ENCODE peak calls at places on chromosomes 12 and 14, in five cellular contexts. O, G, Q, R and V are unnamed samples.

GRCh38 chr14:69484444-69485113 is at the start of gene PLEKHD1:
- DNase-seq in O (no peak), G (peak; percentile 79), Q (peak; percentile 13), R (peak; percentile 99), V (no peak)

GRCh38 chr12:124440841-124441381 is 126.5 kb downstream of the NCOR2 start:
- DNase-seq in O (no peak), G (no peak), Q (peak; percentile 64), R (no peak), V (no peak)

GRCh38 chr12:121786441-121786825 is 7.1 kb downstream of the RHOF start:
- DNase-seq in O (no peak), G (no peak), Q (peak; percentile 96), R (peak; percentile 52), V (peak; percentile 67)

GRCh38 chr14:92323031-92323915 is at the start of gene SLC24A4:
- DNase-seq in O (no peak), G (peak; percentile 69), Q (peak; percentile 44), R (peak; percentile 88), V (no peak)

GRCh38 chr14:89164168-89165074 is 252.6 kb downstream of the FOXN3 start:
- DNase-seq in O (no peak), G (no peak), Q (no peak), R (no peak), V (peak; percentile 22)

GRCh38 chr12:101782544-101782855 is 43.2 kb upstream of the SYCP3 start:
- DNase-seq in O (no peak), G (no peak), Q (no peak), R (no peak), V (peak; percentile 53)

GRCh38 chr12:99915251-99916082 is 69.3 kb downstream of the ANKS1B start:
- DNase-seq in O (no peak), G (no peak), Q (peak; percentile 50), R (no peak), V (no peak)

GRCh38 chr12:911191-911826 is 38.2 kb downstream of the RAD52 start:
- DNase-seq in O (no peak), G (no peak), Q (no peak), R (no peak), V (no peak)

GRCh38 chr12:19971396-19971802 is 396.9 kb upstream of the PDE3A start:
- DNase-seq in O (no peak), G (peak; percentile 86), Q (peak; percentile 17), R (peak; percentile 10), V (peak; percentile 91)

GRCh38 chr14:94041551-94042346 is 15.6 kb downstream of the OTUB2 start:
- DNase-seq in O (no peak), G (no peak), Q (peak; percentile 89), R (no peak), V (peak; percentile 45)

GRCh38 chr12:2691340-2692111 is 103.2 kb upstream of the FKBP4 start:
- DNase-seq in O (no peak), G (peak; percentile 72), Q (no peak), R (peak; percentile 91), V (no peak)

GRCh38 chr14:23356036-23356435 is 3.3 kb upstream of the SLC22A17 start:
- DNase-seq in O (no peak), G (no peak), Q (no peak), R (peak; percentile 12), V (no peak)

GRCh38 chr12:1047898-1048660 is 57.1 kb downstream of the ERC1 start:
- DNase-seq in O (no peak), G (peak; percentile 71), Q (peak; percentile 38), R (no peak), V (no peak)

GRCh38 chr14:58812050-58812690 is 174.4 kb downstream of the DACT1 start:
- DNase-seq in O (no peak), G (no peak), Q (no peak), R (no peak), V (no peak)

GRCh38 chr12:127991408-127991940 is 275.5 kb upstream of the TMEM132C start:
- DNase-seq in O (no peak), G (no peak), Q (no peak), R (no peak), V (no peak)

GRCh38 chr12:120366884-120367251 is 2.1 kb downstream of the MSI1 start:
- DNase-seq in O (no peak), G (no peak), Q (no peak), R (no peak), V (no peak)

GRCh38 chr12:16329594-16329993 is 17.9 kb upstream of the MGST1 start:
- DNase-seq in O (no peak), G (no peak), Q (no peak), R (no peak), V (no peak)

GRCh38 chr12:49796606-49797451 is 31.4 kb downstream of the NCKAP5L start:
- DNase-seq in O (no peak), G (no peak), Q (no peak), R (peak; percentile 57), V (no peak)

GRCh38 chr12:68930178-68930577 is 2.8 kb downstream of the CPM start:
- DNase-seq in O (no peak), G (no peak), Q (no peak), R (no peak), V (no peak)
- H3K4me3 ChIP-seq in O (no peak overlapping the region), G (no peak overlapping the region), Q (no peak overlapping the region), R (no peak overlapping the region), V (no peak overlapping the region)

DNA sequence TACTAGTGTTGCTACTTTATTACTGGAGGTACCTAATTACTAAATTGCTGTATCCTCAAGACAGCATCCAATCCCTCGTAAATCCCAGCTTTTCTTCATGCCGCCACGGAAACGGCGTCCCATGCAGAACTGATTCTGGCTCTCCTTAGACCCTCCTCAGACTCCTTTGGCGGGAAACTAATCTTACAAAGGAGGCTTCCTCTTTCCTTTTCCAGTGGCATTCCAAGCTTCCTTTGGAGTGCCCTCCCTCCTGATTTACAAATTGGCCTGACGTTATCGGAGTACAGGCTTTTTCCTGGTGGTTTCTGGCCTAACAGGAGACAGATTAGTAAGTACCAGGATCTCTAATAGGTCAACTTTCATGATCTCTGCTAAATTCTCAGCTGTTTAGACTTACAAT is 1.4 kb upstream of the ZDHHC17 start:
- DNase-seq in O (peak; percentile 37), G (peak; percentile 91), Q (peak; percentile 22), R (peak; percentile 58), V (no peak)
- H3K4me3 ChIP-seq in O (peak overlapping the region; percentile 3), G (peak overlapping the region; percentile 89), Q (peak overlapping the region; percentile 90), R (no peak overlapping the region), V (no peak overlapping the region)

GRCh38 chr12:52494100-52494499 is 1.0 kb upstream of the KRT6A start:
- DNase-seq in O (no peak), G (no peak), Q (peak; percentile 38), R (no peak), V (no peak)

GRCh38 chr12:52496054-52496453 is 3.0 kb upstream of the KRT6A start:
- DNase-seq in O (no peak), G (no peak), Q (no peak), R (peak; percentile 12), V (no peak)

GRCh38 chr12:52494518-52494917 is 1.5 kb upstream of the KRT6A start:
- DNase-seq in O (no peak), G (peak; percentile 16), Q (peak; percentile 82), R (no peak), V (no peak)

GRCh38 chr12:52495385-52495784 is 2.3 kb upstream of the KRT6A start:
- DNase-seq in O (no peak), G (peak; percentile 54), Q (peak; percentile 34), R (peak; percentile 61), V (peak; percentile 24)

DNA sequence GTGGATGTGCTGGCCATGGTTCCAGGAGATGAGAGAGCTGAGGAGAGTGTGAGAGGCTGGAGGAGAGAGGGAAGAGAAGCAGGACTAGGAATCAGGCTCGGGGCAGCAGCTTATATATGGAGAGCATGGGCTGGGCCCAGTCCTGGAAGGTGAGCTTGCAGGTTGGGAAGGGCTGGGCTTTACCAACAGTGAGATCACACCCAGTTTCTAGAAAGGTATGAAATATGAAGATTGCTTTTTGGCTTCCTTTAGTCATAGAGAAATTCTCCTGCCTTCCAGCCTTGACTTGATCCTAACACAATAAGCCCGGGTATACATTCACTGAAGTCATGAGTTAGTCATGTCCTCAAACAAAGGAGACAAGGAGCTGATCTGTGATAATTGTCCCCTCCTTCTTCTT is at the start of gene KRT6A:
- DNase-seq in O (no peak), G (no peak), Q (peak; percentile 6), R (no peak), V (no peak)
- H3K4me3 ChIP-seq in O (no peak within 1 kb of the TSS), G (no peak within 1 kb of the TSS), Q (no peak within 1 kb of the TSS), R (no peak within 1 kb of the TSS), V (no peak within 1 kb of the TSS)

GRCh38 chr14:21993070-21993469 is 319.5 kb upstream of the OR4E1 start:
- DNase-seq in O (no peak), G (no peak), Q (no peak), R (no peak), V (no peak)

GRCh38 chr14:21995332-21995731 is 321.7 kb upstream of the OR4E1 start:
- DNase-seq in O (no peak), G (no peak), Q (no peak), R (no peak), V (no peak)

GRCh38 chr14:21999400-21999799 is 325.8 kb upstream of the OR4E1 start:
- DNase-seq in O (no peak), G (no peak), Q (no peak), R (no peak), V (no peak)

GRCh38 chr14:21993837-21994236 is 320.2 kb upstream of the OR4E1 start:
- DNase-seq in O (no peak), G (no peak), Q (no peak), R (no peak), V (no peak)

GRCh38 chr14:21997300-21997699 is 323.7 kb upstream of the OR4E1 start:
- DNase-seq in O (peak; percentile 41), G (peak; percentile 89), Q (peak; percentile 28), R (peak; percentile 57), V (no peak)
- H3K4me3 ChIP-seq in O (no peak overlapping the region), G (no peak overlapping the region), Q (no peak overlapping the region), R (no peak overlapping the region), V (no peak overlapping the region)

DNA sequence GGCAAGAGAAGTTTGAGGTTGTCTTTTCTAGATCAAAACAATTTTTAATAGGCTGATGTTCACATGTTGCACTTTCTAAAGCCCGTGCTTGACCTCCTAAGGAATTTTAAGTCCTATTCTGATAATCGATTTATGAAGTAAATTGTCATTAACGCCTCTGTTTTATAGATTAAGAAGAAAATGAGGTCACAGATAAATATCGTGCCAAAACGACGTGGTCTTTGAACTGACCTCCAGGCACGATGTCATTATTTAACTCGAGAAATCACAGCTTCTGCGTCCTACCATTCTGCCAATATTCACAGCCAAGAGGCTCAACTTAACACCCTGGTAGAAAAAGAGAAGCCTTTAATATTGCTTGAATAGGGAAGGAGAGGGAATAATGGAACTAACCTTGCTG is 862 bp upstream of the EEA1 start:
- DNase-seq in O (no peak), G (no peak), Q (no peak), R (no peak), V (peak; percentile 11)
- H3K4me3 ChIP-seq in O (no peak overlapping the region), G (peak overlapping the region; percentile 66), Q (peak overlapping the region; percentile 83), R (peak overlapping the region; percentile 62), V (peak overlapping the region; percentile 75)

GRCh38 chr14:72801841-72802587 is 91.9 kb downstream of the DPF3 start:
- DNase-seq in O (no peak), G (no peak), Q (no peak), R (no peak), V (no peak)
- H3K4me3 ChIP-seq in O (no peak overlapping the region), G (no peak overlapping the region), Q (no peak overlapping the region), R (no peak overlapping the region), V (no peak overlapping the region)

GRCh38 chr12:112103758-112104504 is 4.7 kb downstream of the NAA25 start:
- DNase-seq in O (no peak), G (no peak), Q (no peak), R (no peak), V (no peak)
- H3K4me3 ChIP-seq in O (no peak overlapping the region), G (no peak overlapping the region), Q (no peak overlapping the region), R (no peak overlapping the region), V (no peak overlapping the region)